ENCODE peak calls at places on chromosomes 16 and 17, in six cellular contexts. W, R, B, D, H and V are unnamed samples.

GRCh38 chr17:61444831-61445230 is 7.4 kb upstream of the TBX4 start:
- DNase-seq in W (no peak), R (no peak), B (peak; percentile 32), D (no peak), H (no peak), V (no peak)

GRCh38 chr17:35116845-35117244 is 2.8 kb downstream of the RAD51D start:
- DNase-seq in W (no peak), R (no peak), B (no peak), D (no peak), H (no peak), V (no peak)

GRCh38 chr16:79076039-79076767 is 524.3 kb downstream of the MAF start:
- DNase-seq in W (no peak), R (no peak), B (no peak), D (no peak), H (no peak), V (no peak)

GRCh38 chr17:66834426-66834918 is 445 bp upstream of the CACNG5 start:
- DNase-seq in W (no peak), R (no peak), B (no peak), D (no peak), H (no peak), V (no peak)

GRCh38 chr16:82859638-82860037 is 232.9 kb downstream of the CDH13 start:
- DNase-seq in W (no peak), R (no peak), B (peak; percentile 6), D (no peak), H (no peak), V (no peak)

GRCh38 chr16:64122177-64122576 is 999.7 kb downstream of the CDH11 start:
- DNase-seq in W (no peak), R (no peak), B (no peak), D (no peak), H (peak; percentile 29), V (no peak)

GRCh38 chr16:79658301-79659001 is 57.9 kb upstream of the MAF start:
- DNase-seq in W (no peak), R (no peak), B (peak; percentile 47), D (no peak), H (peak; percentile 83), V (no peak)

GRCh38 chr17:61065263-61065773 is 334.3 kb upstream of the TBX2 start:
- DNase-seq in W (no peak), R (no peak), B (peak; percentile 53), D (no peak), H (no peak), V (no peak)

GRCh38 chr16:17470002-17470870 is 524 bp downstream of the XYLT1 start:
- DNase-seq in W (no peak), R (no peak), B (peak; percentile 65), D (no peak), H (no peak), V (no peak)

GRCh38 chr17:2383628-2384167 is 17.2 kb downstream of the MNT start:
- DNase-seq in W (no peak), R (no peak), B (no peak), D (no peak), H (no peak), V (no peak)

GRCh38 chr17:82876602-82877391 is 37.0 kb upstream of the ZNF750 start:
- DNase-seq in W (no peak), R (peak; percentile 96), B (peak; percentile 93), D (peak; percentile 90), H (peak; percentile 84), V (peak; percentile 92)

GRCh38 chr17:40340880-40341807 is 23.4 kb downstream of the GJD3 start:
- DNase-seq in W (peak; percentile 79), R (peak; percentile 97), B (peak; percentile 92), D (peak; percentile 97), H (peak; percentile 87), V (peak; percentile 96)

GRCh38 chr16:15811778-15812750 is 44.8 kb downstream of the MYH11 start:
- DNase-seq in W (peak; percentile 41), R (peak; percentile 72), B (peak; percentile 95), D (no peak), H (peak; percentile 83), V (no peak)

GRCh38 chr17:4968166-4968915 is 724 bp upstream of the SPAG7 start:
- DNase-seq in W (no peak), R (no peak), B (peak; percentile 37), D (no peak), H (peak; percentile 19), V (peak; percentile 73)

GRCh38 chr17:48547839-48548686 is 3.2 kb upstream of the HOXB2 start:
- DNase-seq in W (no peak), R (peak; percentile 81), B (peak; percentile 90), D (no peak), H (no peak), V (no peak)

GRCh38 chr16:14301150-14302030 is 230.3 kb downstream of the MRTFB start:
- DNase-seq in W (no peak), R (peak; percentile 77), B (peak; percentile 68), D (no peak), H (no peak), V (peak; percentile 69)

GRCh38 chr17:37392024-37392590 is 14.5 kb downstream of the ACACA start:
- DNase-seq in W (no peak), R (no peak), B (peak; percentile 52), D (no peak), H (no peak), V (no peak)

DNA sequence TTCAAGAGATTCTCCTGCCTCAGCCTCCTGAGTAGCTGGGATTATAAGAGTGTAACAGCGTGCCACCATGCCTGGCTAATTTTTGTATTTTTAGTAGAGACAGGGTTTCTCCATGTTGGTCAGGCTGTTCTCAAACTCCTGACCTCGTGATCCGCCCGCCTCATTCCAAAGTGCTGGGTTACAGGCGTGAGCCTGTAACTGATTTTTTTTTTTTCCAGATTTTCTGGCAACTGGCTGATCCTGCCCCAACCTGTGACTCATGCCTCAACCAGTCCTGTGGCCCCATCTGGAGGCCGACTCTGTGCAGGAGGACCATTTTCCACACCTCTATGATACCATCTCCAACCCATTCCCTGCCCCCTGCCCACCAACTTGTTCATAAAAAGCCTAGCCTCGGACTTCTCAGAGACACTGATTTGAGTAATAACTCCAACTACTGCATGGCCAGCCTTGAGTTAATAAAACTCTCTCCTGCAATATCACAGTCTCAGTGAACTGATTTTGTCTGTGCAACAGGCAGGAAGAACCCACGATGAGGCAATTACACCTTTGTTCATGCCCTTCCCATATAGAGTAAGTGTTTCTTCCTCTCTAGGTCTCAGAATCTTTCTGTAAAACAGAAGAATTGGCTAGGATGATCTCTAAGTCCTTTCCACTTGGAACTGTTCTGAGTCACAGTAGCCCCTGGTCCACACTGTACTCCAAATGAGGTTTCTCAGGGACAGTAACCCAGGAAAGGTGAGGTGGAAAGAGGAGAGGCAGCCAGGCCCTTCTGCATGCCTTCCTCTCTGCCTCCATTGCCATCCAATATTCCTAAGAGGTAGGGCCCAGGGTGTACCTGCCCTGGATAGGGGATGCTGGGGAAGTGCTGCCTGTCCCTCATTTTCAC is 8.8 kb upstream of the CNOT1 start:
- DNase-seq in W (no peak), R (no peak), B (peak; percentile 96), D (no peak), H (no peak), V (no peak)
- H3K27ac ChIP-seq in W (no peak overlapping the region), R (no peak overlapping the region), B (peak overlapping the region; percentile 62), D (no peak overlapping the region), H (no peak overlapping the region), V (no peak overlapping the region)

DNA sequence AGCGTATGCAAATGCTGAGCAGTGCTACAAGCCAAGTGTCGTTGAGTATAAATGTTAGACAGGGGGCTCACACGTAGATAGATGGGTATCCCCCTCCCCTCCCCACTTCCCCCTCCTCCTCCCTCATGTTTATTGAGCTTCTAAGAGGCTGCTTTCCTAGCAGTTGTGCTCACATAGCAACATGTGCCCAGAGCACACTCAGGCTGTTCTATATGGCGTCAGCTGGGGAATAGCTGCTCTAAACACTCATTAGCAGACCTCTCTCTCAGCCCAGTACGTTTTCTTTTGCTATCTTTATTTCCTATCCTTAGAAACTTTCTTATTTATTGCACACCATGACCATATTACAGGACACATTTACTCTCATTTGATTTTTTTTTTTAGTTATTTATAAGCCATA is 1.8 kb downstream of the KCNJ2 start:
- DNase-seq in W (no peak), R (no peak), B (no peak), D (no peak), H (no peak), V (no peak)
- H3K27me3 ChIP-seq in W (no peaks in the 10 kb centered on the region), R (no peaks in the 10 kb centered on the region), B (no peaks in the 10 kb centered on the region), D (no peaks in the 10 kb centered on the region), H (no peaks in the 10 kb centered on the region), V (no peaks in the 10 kb centered on the region)

DNA sequence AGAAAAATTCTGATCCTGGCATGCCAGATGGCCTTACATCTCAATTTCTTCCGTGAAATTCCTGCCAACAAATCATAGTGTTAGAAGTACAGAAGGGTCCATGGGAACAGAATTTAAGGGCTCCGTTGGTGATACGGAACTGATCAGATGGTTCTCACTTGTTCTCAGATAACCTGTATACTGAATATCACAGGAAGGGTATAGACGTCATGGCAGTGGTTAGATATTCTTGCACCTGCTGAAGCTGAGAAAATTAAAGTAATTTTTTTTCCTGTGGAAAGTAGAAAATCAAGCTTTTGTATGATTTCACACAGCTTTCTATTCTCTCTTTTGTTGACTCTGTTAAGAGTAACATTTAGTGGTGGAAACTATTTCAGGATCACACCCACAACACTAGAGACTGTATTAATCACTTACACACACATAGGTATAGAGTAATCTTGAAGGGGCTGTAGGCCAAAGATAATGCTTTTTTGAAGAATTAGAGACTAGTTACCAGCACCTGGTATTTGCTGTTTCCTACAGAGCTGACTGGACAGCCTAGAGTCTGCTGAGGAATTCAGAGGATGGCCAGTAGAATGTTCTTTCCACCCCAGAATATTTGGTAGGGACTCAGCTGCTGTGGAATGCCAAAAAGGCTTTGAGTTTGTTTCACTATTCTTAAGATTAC is 7.5 kb downstream of the TENT4B start:
- DNase-seq in W (no peak), R (no peak), B (peak; percentile 72), D (no peak), H (no peak), V (no peak)
- H3K27ac ChIP-seq in W (peak overlapping the region; percentile 52), R (peak overlapping the region; percentile 45), B (peak overlapping the region; percentile 41), D (peak overlapping the region; percentile 1), H (no peak overlapping the region), V (no peak overlapping the region)

DNA sequence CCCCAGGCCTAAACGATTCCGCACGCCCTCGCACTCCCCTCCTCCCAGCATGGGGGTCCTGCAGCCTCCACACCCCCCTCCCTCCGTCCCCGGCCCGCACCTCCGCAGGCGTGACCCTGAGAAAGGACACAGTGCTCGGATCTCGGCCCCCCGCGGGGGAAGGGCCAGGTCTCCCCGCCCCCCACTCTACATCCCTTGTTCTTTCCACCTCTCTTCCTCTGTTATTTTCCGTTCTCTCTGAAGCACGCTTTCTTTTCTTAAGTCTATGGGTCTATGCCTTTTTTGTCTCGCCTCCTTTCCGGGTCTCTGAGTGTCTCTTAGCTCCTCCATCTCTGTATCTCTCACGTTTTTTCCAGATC is 2.0 kb upstream of the HES7 start:
- DNase-seq in W (no peak), R (no peak), B (no peak), D (no peak), H (peak; percentile 17), V (no peak)
- H3K27me3 ChIP-seq in W (no peaks in the 10 kb centered on the region), R (peaks cover 12% of the 10 kb centered on the region), B (no peaks in the 10 kb centered on the region), D (peaks cover 55% of the 10 kb centered on the region), H (no peaks in the 10 kb centered on the region), V (peaks cover 30% of the 10 kb centered on the region)

DNA sequence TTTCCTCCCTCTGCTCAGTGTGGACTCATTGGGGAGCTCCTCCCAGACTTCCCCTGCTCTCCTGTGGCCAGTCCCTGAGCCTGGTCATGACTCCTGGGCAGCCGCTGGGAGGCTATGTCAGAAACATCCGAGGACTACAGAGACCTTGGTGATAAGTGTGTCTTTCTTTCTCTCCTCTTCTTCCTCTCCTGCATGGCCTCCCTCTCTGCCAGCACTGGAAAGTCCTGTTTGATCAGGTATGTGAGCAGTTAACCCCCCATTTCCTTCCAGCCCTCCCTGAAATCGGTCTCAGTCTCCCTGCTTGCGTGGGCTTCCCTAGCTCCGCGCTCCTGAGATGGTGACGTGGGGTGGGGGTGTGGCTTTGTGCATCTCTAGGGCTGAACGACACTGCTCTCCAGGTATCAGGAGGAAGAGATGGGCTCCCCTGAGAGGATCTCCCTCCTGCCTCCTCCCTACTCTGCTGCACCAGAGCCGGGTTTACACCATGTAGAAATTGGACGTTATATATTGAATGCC is 2.1 kb downstream of the RHBDL3 start:
- DNase-seq in W (no peak), R (no peak), B (no peak), D (peak; percentile 35), H (no peak), V (no peak)
- H3K27ac ChIP-seq in W (no peak overlapping the region), R (no peak overlapping the region), B (no peak overlapping the region), D (no peak overlapping the region), H (no peak overlapping the region), V (no peak overlapping the region)

GRCh38 chr16:1079341-1079740 is 6.8 kb downstream of the SSTR5 start:
- DNase-seq in W (no peak), R (no peak), B (no peak), D (no peak), H (no peak), V (no peak)
- H3K27me3 ChIP-seq in W (no peaks in the 10 kb centered on the region), R (peaks cover 19% of the 10 kb centered on the region), B (peaks cover 4% of the 10 kb centered on the region), D (peaks cover 74% of the 10 kb centered on the region), H (no peaks in the 10 kb centered on the region), V (peaks cover 52% of the 10 kb centered on the region)